ENCODE peak calls at places on chromosomes 6 and 20, in five cellular contexts. One of them, this sample, is unnamed.

GRCh38 chr6:129843573-129843972 is 17.5 kb downstream of the TMEM244 start:
- DNase-seq in CD8-positive, alpha-beta T cell: no peak
- DNase-seq in GM06990: no peak
- DNase-seq in fibroblast of mammary gland: no peak
- DNase-seq in NB4: no peak
- DNase-seq in this sample: no peak

GRCh38 chr6:148997863-148998262 is 251.0 kb downstream of the UST start:
- DNase-seq in NB4: no peak
- DNase-seq in GM06990: no peak
- DNase-seq in CD8-positive, alpha-beta T cell: no peak
- DNase-seq in fibroblast of mammary gland: peak
- DNase-seq in this sample: no peak

GRCh38 chr20:51446656-51447055 is 95.9 kb downstream of the NFATC2 start:
- DNase-seq in CD8-positive, alpha-beta T cell: no peak
- DNase-seq in GM06990: no peak
- DNase-seq in NB4: no peak
- DNase-seq in fibroblast of mammary gland: peak
- DNase-seq in this sample: peak

GRCh38 chr6:137490506-137490905 is 3.7 kb downstream of the OLIG3 start:
- DNase-seq in fibroblast of mammary gland: no peak
- DNase-seq in NB4: no peak
- DNase-seq in GM06990: no peak
- DNase-seq in CD8-positive, alpha-beta T cell: no peak
- DNase-seq in this sample: no peak

GRCh38 chr20:36339646-36340592 is 33.8 kb downstream of the DLGAP4 start:
- DNase-seq in CD8-positive, alpha-beta T cell: no peak
- DNase-seq in GM06990: no peak
- DNase-seq in fibroblast of mammary gland: no peak
- DNase-seq in NB4: no peak
- DNase-seq in this sample: no peak

GRCh38 chr20:42350521-42350920 is 732.3 kb upstream of the CHD6 start:
- DNase-seq in fibroblast of mammary gland: no peak
- DNase-seq in CD8-positive, alpha-beta T cell: no peak
- DNase-seq in NB4: no peak
- DNase-seq in GM06990: no peak
- DNase-seq in this sample: no peak

GRCh38 chr6:110590821-110591351 is 114.5 kb upstream of the SLC22A16 start:
- DNase-seq in GM06990: peak
- DNase-seq in CD8-positive, alpha-beta T cell: no peak
- DNase-seq in NB4: peak
- DNase-seq in fibroblast of mammary gland: peak
- DNase-seq in this sample: no peak

GRCh38 chr6:137495652-137496391 is 1.6 kb upstream of the OLIG3 start:
- DNase-seq in CD8-positive, alpha-beta T cell: no peak
- DNase-seq in NB4: no peak
- DNase-seq in GM06990: no peak
- DNase-seq in fibroblast of mammary gland: no peak
- DNase-seq in this sample: no peak

GRCh38 chr6:18216411-18216810 is 47.9 kb downstream of the DEK start:
- DNase-seq in CD8-positive, alpha-beta T cell: no peak
- DNase-seq in GM06990: no peak
- DNase-seq in fibroblast of mammary gland: peak
- DNase-seq in NB4: no peak
- DNase-seq in this sample: no peak

GRCh38 chr6:19024737-19025136 is 637.6 kb downstream of the RNF144B start:
- DNase-seq in NB4: peak
- DNase-seq in fibroblast of mammary gland: peak
- DNase-seq in GM06990: no peak
- DNase-seq in CD8-positive, alpha-beta T cell: no peak
- DNase-seq in this sample: peak

GRCh38 chr6:82959385-82959941 is 106.2 kb downstream of the UBE3D start:
- DNase-seq in NB4: no peak
- DNase-seq in GM06990: no peak
- DNase-seq in CD8-positive, alpha-beta T cell: no peak
- DNase-seq in fibroblast of mammary gland: peak
- DNase-seq in this sample: no peak

GRCh38 chr20:54345817-54346216 is 129.6 kb upstream of the DOK5 start:
- DNase-seq in fibroblast of mammary gland: peak
- DNase-seq in GM06990: no peak
- DNase-seq in CD8-positive, alpha-beta T cell: no peak
- DNase-seq in NB4: no peak
- DNase-seq in this sample: no peak

GRCh38 chr6:72819609-72820008 is 197.7 kb downstream of the KCNQ5 start:
- DNase-seq in GM06990: no peak
- DNase-seq in CD8-positive, alpha-beta T cell: no peak
- DNase-seq in fibroblast of mammary gland: no peak
- DNase-seq in NB4: peak
- DNase-seq in this sample: no peak

GRCh38 chr20:33172781-33173180 is 4.8 kb downstream of the BPIFA2 start:
- DNase-seq in GM06990: no peak
- DNase-seq in CD8-positive, alpha-beta T cell: no peak
- DNase-seq in NB4: no peak
- DNase-seq in fibroblast of mammary gland: no peak
- DNase-seq in this sample: no peak

GRCh38 chr6:1024587-1024986 is 287.3 kb upstream of the FOXQ1 start:
- DNase-seq in fibroblast of mammary gland: peak
- DNase-seq in GM06990: no peak
- DNase-seq in NB4: peak
- DNase-seq in CD8-positive, alpha-beta T cell: no peak
- DNase-seq in this sample: no peak

GRCh38 chr6:56793938-56794337 is 151.2 kb upstream of the DST start:
- DNase-seq in GM06990: no peak
- DNase-seq in NB4: no peak
- DNase-seq in fibroblast of mammary gland: no peak
- DNase-seq in CD8-positive, alpha-beta T cell: no peak
- DNase-seq in this sample: no peak

GRCh38 chr6:7085911-7086310 is 21.9 kb upstream of the RREB1 start:
- DNase-seq in GM06990: no peak
- DNase-seq in fibroblast of mammary gland: peak
- DNase-seq in CD8-positive, alpha-beta T cell: no peak
- DNase-seq in NB4: peak
- DNase-seq in this sample: no peak

GRCh38 chr6:7088076-7088742 is 19.6 kb upstream of the RREB1 start:
- DNase-seq in GM06990: no peak
- DNase-seq in fibroblast of mammary gland: no peak
- DNase-seq in CD8-positive, alpha-beta T cell: no peak
- DNase-seq in NB4: no peak
- DNase-seq in this sample: no peak

GRCh38 chr6:7087066-7087465 is 20.7 kb upstream of the RREB1 start:
- DNase-seq in fibroblast of mammary gland: peak
- DNase-seq in GM06990: no peak
- DNase-seq in CD8-positive, alpha-beta T cell: no peak
- DNase-seq in NB4: peak
- DNase-seq in this sample: no peak

GRCh38 chr6:7087491-7087979 is 20.2 kb upstream of the RREB1 start:
- DNase-seq in CD8-positive, alpha-beta T cell: no peak
- DNase-seq in fibroblast of mammary gland: no peak
- DNase-seq in GM06990: peak
- DNase-seq in NB4: peak
- DNase-seq in this sample: no peak

GRCh38 chr6:7086488-7086887 is 21.3 kb upstream of the RREB1 start:
- DNase-seq in NB4: peak
- DNase-seq in CD8-positive, alpha-beta T cell: no peak
- DNase-seq in fibroblast of mammary gland: peak
- DNase-seq in GM06990: peak
- DNase-seq in this sample: no peak
- TF ChIP-seq CTCF in NB4: peak
- TF ChIP-seq CTCF in CD8-positive, alpha-beta T cell: no peak
- TF ChIP-seq CTCF in fibroblast of mammary gland: peak
- TF ChIP-seq CTCF in GM06990: peak
- TF ChIP-seq CTCF in this sample: no peak

DNA sequence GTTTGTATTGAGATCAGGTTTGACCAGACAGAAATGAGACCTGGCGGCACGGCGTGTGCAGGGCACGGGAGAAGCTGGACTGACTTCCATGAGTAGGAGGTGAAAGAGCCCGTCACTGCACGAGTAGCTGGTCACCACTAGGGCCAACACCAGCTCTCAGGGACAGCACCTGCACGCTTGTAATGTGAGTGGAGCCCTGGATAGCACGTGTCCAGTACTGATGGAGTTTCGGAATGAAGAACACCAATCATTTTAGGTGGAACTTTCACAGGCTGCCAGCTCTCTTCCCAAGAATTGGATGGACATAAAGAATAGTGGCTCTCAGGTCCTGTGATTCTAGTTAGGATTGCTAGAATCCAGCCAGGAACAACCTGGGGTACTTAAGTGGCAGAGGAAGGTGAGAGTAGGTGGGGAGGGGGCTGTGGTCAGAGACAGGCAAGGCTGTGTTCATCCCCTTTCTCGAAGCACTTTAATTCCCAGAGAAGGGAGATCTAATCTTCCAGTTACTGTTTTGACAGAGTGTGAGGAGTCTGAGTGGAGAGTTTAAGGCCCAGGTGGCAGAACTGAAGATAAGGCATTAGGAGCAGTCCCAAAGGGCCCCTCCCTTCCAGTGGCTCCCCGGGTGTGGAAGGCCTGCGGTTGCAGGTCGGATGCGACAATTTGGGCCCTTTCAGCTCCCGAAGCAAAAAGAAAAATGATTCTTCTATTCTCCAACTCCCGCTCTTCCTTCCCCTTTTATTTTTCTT is 314.8 kb downstream of the QKI start:
- DNase-seq in GM06990: no peak
- DNase-seq in fibroblast of mammary gland: no peak
- DNase-seq in NB4: no peak
- DNase-seq in CD8-positive, alpha-beta T cell: no peak
- DNase-seq in this sample: no peak
- TF ChIP-seq CTCF in GM06990: no peak
- TF ChIP-seq CTCF in fibroblast of mammary gland: no peak
- TF ChIP-seq CTCF in NB4: no peak
- TF ChIP-seq CTCF in CD8-positive, alpha-beta T cell: no peak
- TF ChIP-seq CTCF in this sample: no peak

GRCh38 chr6:153787341-153787606 is 251.8 kb upstream of the OPRM1 start:
- DNase-seq in NB4: no peak
- DNase-seq in CD8-positive, alpha-beta T cell: no peak
- DNase-seq in fibroblast of mammary gland: no peak
- DNase-seq in GM06990: no peak
- DNase-seq in this sample: no peak

GRCh38 chr6:153790048-153790447 is 249.0 kb upstream of the OPRM1 start:
- DNase-seq in NB4: peak
- DNase-seq in fibroblast of mammary gland: peak
- DNase-seq in CD8-positive, alpha-beta T cell: no peak
- DNase-seq in GM06990: no peak
- DNase-seq in this sample: peak

GRCh38 chr6:153790881-153791473 is 248.1 kb upstream of the OPRM1 start:
- DNase-seq in NB4: peak
- DNase-seq in fibroblast of mammary gland: peak
- DNase-seq in GM06990: no peak
- DNase-seq in CD8-positive, alpha-beta T cell: no peak
- DNase-seq in this sample: no peak
- TF ChIP-seq CTCF in NB4: peak
- TF ChIP-seq CTCF in fibroblast of mammary gland: peak
- TF ChIP-seq CTCF in GM06990: peak
- TF ChIP-seq CTCF in CD8-positive, alpha-beta T cell: no peak
- TF ChIP-seq CTCF in this sample: no peak

DNA sequence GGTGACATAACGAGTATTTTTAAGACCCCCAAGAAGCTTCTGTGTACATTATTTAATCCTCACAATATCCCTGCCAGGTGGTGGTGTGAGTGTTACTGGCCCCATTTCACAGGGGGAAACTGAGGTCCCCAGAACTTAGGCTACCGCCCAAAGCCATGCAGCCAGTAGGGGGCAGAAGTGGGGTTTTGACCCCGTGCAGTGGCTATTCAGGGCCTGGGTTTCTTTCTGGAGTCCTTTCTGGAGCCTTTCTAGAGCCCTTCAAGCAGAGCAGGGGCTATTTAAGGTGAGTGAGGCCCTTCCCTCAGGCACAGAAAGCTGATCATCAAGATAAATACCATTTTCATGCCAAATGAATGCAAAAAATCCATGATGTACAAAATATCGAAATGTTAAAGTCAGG is 59.0 kb downstream of the CTCFL start:
- DNase-seq in CD8-positive, alpha-beta T cell: no peak
- DNase-seq in GM06990: no peak
- DNase-seq in NB4: no peak
- DNase-seq in fibroblast of mammary gland: no peak
- DNase-seq in this sample: no peak
- TF ChIP-seq CTCF in CD8-positive, alpha-beta T cell: no peak
- TF ChIP-seq CTCF in GM06990: peak
- TF ChIP-seq CTCF in NB4: peak
- TF ChIP-seq CTCF in fibroblast of mammary gland: no peak
- TF ChIP-seq CTCF in this sample: peak

DNA sequence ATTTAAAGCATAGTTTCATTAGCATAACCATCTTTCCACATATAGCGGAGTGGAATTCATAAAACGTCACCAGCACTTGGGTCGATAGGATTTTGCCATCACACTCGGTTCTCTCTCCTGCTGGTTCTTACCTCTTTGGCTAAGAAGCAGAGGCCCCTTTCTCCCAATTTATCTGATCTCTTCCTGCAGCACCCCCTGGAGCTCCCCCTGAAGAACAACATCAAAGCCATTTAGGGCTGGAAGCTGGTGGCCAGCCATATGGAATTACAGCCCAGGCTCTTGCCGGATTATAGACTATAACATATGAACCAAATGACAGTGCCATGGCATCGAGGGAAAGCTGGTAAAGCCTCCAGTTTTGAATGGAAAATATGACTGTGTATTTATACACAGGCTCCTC is 6.4 kb upstream of the KIF6 start:
- DNase-seq in CD8-positive, alpha-beta T cell: no peak
- DNase-seq in GM06990: no peak
- DNase-seq in NB4: no peak
- DNase-seq in fibroblast of mammary gland: no peak
- DNase-seq in this sample: no peak
- TF ChIP-seq CTCF in CD8-positive, alpha-beta T cell: no peak
- TF ChIP-seq CTCF in GM06990: no peak
- TF ChIP-seq CTCF in NB4: no peak
- TF ChIP-seq CTCF in fibroblast of mammary gland: no peak
- TF ChIP-seq CTCF in this sample: no peak

DNA sequence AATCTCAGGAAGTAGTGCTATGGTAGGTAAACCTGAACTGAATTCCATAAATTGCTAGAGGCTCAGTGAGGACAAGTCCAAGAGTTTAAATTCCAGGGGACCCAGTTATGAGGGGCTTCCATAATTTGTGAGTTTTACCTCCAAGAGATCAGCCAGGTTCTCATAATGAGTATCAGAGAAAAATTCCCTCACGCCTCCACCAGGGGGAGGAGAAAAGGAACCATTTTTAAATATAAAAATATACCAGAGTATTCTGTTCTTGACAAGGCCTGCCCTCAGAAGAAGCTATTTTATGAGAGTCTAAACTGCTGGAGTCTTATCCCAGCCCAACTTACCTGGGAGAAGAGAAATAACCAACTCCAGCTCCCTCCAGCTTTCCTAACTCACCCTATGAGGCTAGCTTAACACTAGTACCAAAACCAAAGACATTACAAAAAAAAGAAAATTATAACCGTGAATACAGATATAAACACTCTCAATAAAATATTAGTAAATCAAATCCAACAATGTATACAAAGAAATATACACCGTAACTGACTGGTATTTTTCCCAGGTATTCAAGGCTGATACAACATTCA is 158.7 kb downstream of the TFAP2A start:
- DNase-seq in CD8-positive, alpha-beta T cell: no peak
- DNase-seq in GM06990: no peak
- DNase-seq in fibroblast of mammary gland: no peak
- DNase-seq in NB4: peak
- DNase-seq in this sample: peak
- TF ChIP-seq CTCF in CD8-positive, alpha-beta T cell: no peak
- TF ChIP-seq CTCF in GM06990: peak
- TF ChIP-seq CTCF in fibroblast of mammary gland: peak
- TF ChIP-seq CTCF in NB4: peak
- TF ChIP-seq CTCF in this sample: no peak